ENCODE peak calls at places on chromosomes 13 and 19, in four cellular contexts. X is BJ, F is NCI-H1417, P is ureter. U is an unnamed sample.

GRCh38 chr13:38530492-38530891 is 156.4 kb upstream of the FREM2 start:
- DNase-seq in F (peak), X (peak), P (no peak), U (peak)

GRCh38 chr19:17889609-17890214 is 18.0 kb downstream of the SLC5A5 start:
- DNase-seq in X (no peak), F (no peak), P (no peak), U (no peak)

GRCh38 chr13:68697551-68697950 is 1410.1 kb upstream of the ATXN8OS start:
- DNase-seq in X (no peak), F (no peak), P (no peak), U (peak)

GRCh38 chr19:16628984-16629691 is 1.1 kb upstream of the MED26 start:
- DNase-seq in X (peak), P (no peak), F (no peak), U (peak)

GRCh38 chr13:49669735-49670309 is 21.5 kb downstream of the EBPL start:
- DNase-seq in F (peak), P (no peak), X (no peak), U (peak)

GRCh38 chr13:113766035-113766800 is 7.2 kb downstream of the TMEM255B start:
- DNase-seq in P (no peak), X (no peak), F (no peak), U (no peak)

GRCh38 chr13:59425211-59425721 is 738.5 kb downstream of the DIAPH3 start:
- DNase-seq in P (no peak), X (peak), F (peak), U (peak)

GRCh38 chr13:102580552-102581169 is 16.1 kb upstream of the TPP2 start:
- DNase-seq in F (peak), X (peak), P (no peak), U (peak)

GRCh38 chr19:45075215-45076028 is 856 bp downstream of the ZNF296 start:
- DNase-seq in F (peak), X (no peak), P (peak), U (peak)

GRCh38 chr13:40460116-40460515 is 206.3 kb downstream of the FOXO1 start:
- DNase-seq in P (no peak), F (no peak), X (peak), U (no peak)

GRCh38 chr13:40946485-40946884 is 72.6 kb downstream of the ELF1 start:
- DNase-seq in P (no peak), F (no peak), X (no peak), U (no peak)

GRCh38 chr19:46201413-46202310 is 27.9 kb upstream of the IGFL1 start:
- DNase-seq in P (no peak), F (no peak), X (no peak), U (no peak)

GRCh38 chr13:66313408-66313807 is 916.7 kb downstream of the PCDH9 start:
- DNase-seq in X (peak), P (no peak), F (no peak), U (no peak)

GRCh38 chr19:4676955-4677731 is 7.0 kb upstream of the MYDGF start:
- DNase-seq in X (no peak), F (no peak), P (no peak), U (peak)

GRCh38 chr19:41699231-41699967 is 9.0 kb upstream of the CEACAM5 start:
- DNase-seq in P (peak), X (no peak), F (no peak), U (peak)

GRCh38 chr13:113808058-113808834 is 49.2 kb downstream of the TMEM255B start:
- DNase-seq in X (no peak), P (no peak), F (no peak), U (no peak)

GRCh38 chr13:20227730-20228129 is 4.4 kb downstream of the GJB6 start:
- DNase-seq in X (no peak), P (no peak), F (no peak), U (no peak)

GRCh38 chr13:98297043-98297442 is 120.0 kb upstream of the RNF113B start:
- DNase-seq in P (no peak), F (peak), X (no peak), U (peak)

GRCh38 chr13:114022309-114022669 is 48.4 kb upstream of the C13orf46 start:
- DNase-seq in P (no peak), X (no peak), F (no peak), U (no peak)

GRCh38 chr19:8684001-8684902 is 14.3 kb downstream of the ACTL9 start:
- DNase-seq in X (no peak), F (no peak), P (peak), U (no peak)

GRCh38 chr19:33558846-33559245 is 37.3 kb upstream of the PEPD start:
- DNase-seq in X (no peak), P (no peak), F (no peak), U (peak)

GRCh38 chr19:31160346-31160926 is 188.8 kb downstream of the TSHZ3 start:
- DNase-seq in P (no peak), F (no peak), X (no peak), U (no peak)

GRCh38 chr13:112270951-112271350 is 105.2 kb upstream of the SPACA7 start:
- DNase-seq in F (no peak), P (no peak), X (no peak), U (no peak)

GRCh38 chr19:36528921-36529518 is 949 bp upstream of the ZNF260 start:
- DNase-seq in P (no peak), F (no peak), X (no peak), U (no peak)

GRCh38 chr13:59490651-59491050 is 673.1 kb downstream of the DIAPH3 start:
- DNase-seq in X (no peak), P (no peak), F (no peak), U (peak)

GRCh38 chr19:28217064-28217463 is 995.9 kb downstream of the UQCRFS1 start:
- DNase-seq in F (no peak), X (no peak), P (no peak), U (no peak)

GRCh38 chr13:46389985-46390384 is 2.9 kb upstream of the RUBCNL start:
- DNase-seq in P (no peak), F (no peak), X (no peak), U (no peak)

GRCh38 chr13:45055198-45055901 is 65.0 kb upstream of the GTF2F2 start:
- DNase-seq in X (peak), P (no peak), F (no peak), U (no peak)

GRCh38 chr13:22428188-22428828 is 752.5 kb upstream of the SGCG start:
- DNase-seq in F (no peak), X (peak), P (no peak), U (no peak)

GRCh38 chr13:34303346-34303745 is 485.4 kb downstream of the RFC3 start:
- DNase-seq in P (no peak), F (no peak), X (no peak), U (no peak)

GRCh38 chr19:1146858-1147780 is 26.9 kb downstream of the SBNO2 start:
- DNase-seq in F (no peak), P (no peak), X (no peak), U (no peak)

GRCh38 chr19:11887618-11888531 is at the start of gene ZNF69:
- DNase-seq in F (peak), X (peak), P (peak), U (peak)

GRCh38 chr19:48230555-48231129 is 25.1 kb downstream of the CARD8 start:
- DNase-seq in P (no peak), F (no peak), X (no peak), U (no peak)

GRCh38 chr13:43023244-43023931 is at the start of gene DNAJC15:
- DNase-seq in X (peak), F (peak), P (peak), U (peak)

GRCh38 chr19:4359627-4360000 is 16.3 kb downstream of the MPND start:
- DNase-seq in P (no peak), F (no peak), X (no peak), U (no peak)

GRCh38 chr13:41011382-41011956 is 7.6 kb downstream of the ELF1 start:
- DNase-seq in X (no peak), P (no peak), F (no peak), U (no peak)

GRCh38 chr13:98515804-98516465 is 61.0 kb downstream of the STK24 start:
- DNase-seq in X (no peak), F (no peak), P (no peak), U (peak)

GRCh38 chr13:66477816-66478215 is 752.3 kb downstream of the PCDH9 start:
- DNase-seq in X (peak), F (no peak), P (no peak), U (no peak)